ENCODE peak calls at places on chromosomes 7 and 10, in four cellular contexts. J is activated CD4-positive, CD25-positive, alpha-beta regulatory T cell; K is T1000; P is lower leg skin. N is an unnamed sample.

GRCh38 chr7:84847038-84847437 is 339.8 kb downstream of the SEMA3D start:
- DNase-seq in K (no peak), J (no peak), P (no peak), N (no peak)

GRCh38 chr7:155918720-155919399 is 106.6 kb upstream of the SHH start:
- DNase-seq in P (no peak), K (peak), J (no peak), N (peak)

GRCh38 chr7:101218236-101219130 is 518 bp downstream of the ZNHIT1 start:
- DNase-seq in K (no peak), P (no peak), J (no peak), N (no peak)

GRCh38 chr10:122044713-122045112 is 55.8 kb downstream of the TACC2 start:
- DNase-seq in K (no peak), P (no peak), J (no peak), N (no peak)

GRCh38 chr7:12741951-12742575 is 54.6 kb downstream of the ARL4A start:
- DNase-seq in P (no peak), K (no peak), J (no peak), N (no peak)

GRCh38 chr7:18680576-18680975 is 185.0 kb downstream of the HDAC9 start:
- DNase-seq in J (no peak), K (no peak), P (no peak), N (no peak)

GRCh38 chr7:125127304-125127703 is 197.7 kb upstream of the POT1 start:
- DNase-seq in J (no peak), P (no peak), K (no peak), N (no peak)

GRCh38 chr7:28301148-28301641 is 111.1 kb upstream of the CREB5 start:
- DNase-seq in J (no peak), K (no peak), P (no peak), N (peak)

GRCh38 chr7:102063736-102064135 is 222.9 kb upstream of the SH2B2 start:
- DNase-seq in P (no peak), J (no peak), K (no peak), N (no peak)

GRCh38 chr7:98341106-98341505 is 59.6 kb downstream of the BRI3 start:
- DNase-seq in K (no peak), P (no peak), J (no peak), N (no peak)

GRCh38 chr10:16510843-16511242 is 10.8 kb downstream of the C1QL3 start:
- DNase-seq in P (no peak), K (no peak), J (no peak), N (no peak)

GRCh38 chr10:76352300-76352699 is 920.9 kb downstream of the LRMDA start:
- DNase-seq in P (no peak), K (peak), J (no peak), N (no peak)

GRCh38 chr10:78700413-78700812 is 368.4 kb upstream of the ZMIZ1 start:
- DNase-seq in K (no peak), P (peak), J (no peak), N (no peak)

GRCh38 chr10:118557946-118558345 is 37.5 kb downstream of the PRLHR start:
- DNase-seq in J (no peak), K (no peak), P (no peak), N (no peak)

GRCh38 chr7:134594877-134595276 is 46.0 kb downstream of the AKR1B15 start:
- DNase-seq in J (no peak), P (no peak), K (no peak), N (no peak)

GRCh38 chr7:120941064-120941463 is 9.5 kb upstream of the ING3 start:
- DNase-seq in K (no peak), P (no peak), J (no peak), N (no peak)

GRCh38 chr10:112361951-112362770 is 11.8 kb upstream of the ACSL5 start:
- DNase-seq in K (no peak), P (peak), J (no peak), N (peak)

GRCh38 chr10:17430647-17431355 is 23.6 kb downstream of the ST8SIA6 start:
- DNase-seq in J (peak), K (no peak), P (peak), N (peak)

GRCh38 chr10:128062331-128062730 is 63.9 kb downstream of the MKI67 start:
- DNase-seq in P (no peak), K (no peak), J (no peak), N (no peak)

GRCh38 chr10:71837085-71837827 is 13.8 kb downstream of the PSAP start:
- DNase-seq in K (no peak), J (no peak), P (no peak), N (no peak)

N was measured in breast epithelium.